ENCODE peak calls at places on chromosomes 12 and 14, in eight cellular contexts. I is HCT116, Q is GM12878, A is K562, R is Panc1, O is HepG2, V is upper lobe of left lung, F is GM23338. S is an unnamed sample.

GRCh38 chr12:81294325-81295190 is 216.7 kb downstream of the ACSS3 start:
- ATAC-seq in V (no peak), F (no peak), Q (peak; percentile 61), R (no peak), A (no peak), I (no peak), O (peak; percentile 32), S (no peak)

GRCh38 chr12:93019911-93020224 is 90.8 kb upstream of the EEA1 start:
- ATAC-seq in O (peak; percentile 1), Q (no peak), F (no peak), A (no peak), R (no peak), I (peak; percentile 22), V (peak; percentile 26), S (no peak)

GRCh38 chr14:101772770-101773169 is 11.3 kb downstream of the PPP2R5C start:
- ATAC-seq in R (no peak), F (no peak), Q (no peak), O (no peak), V (no peak), I (no peak), A (no peak), S (no peak)

GRCh38 chr14:81655423-81656314 is 122.0 kb upstream of the SEL1L start:
- ATAC-seq in V (peak; percentile 38), I (no peak), Q (peak; percentile 58), F (peak; percentile 69), O (peak; percentile 80), A (peak; percentile 79), R (no peak), S (no peak)

GRCh38 chr12:62882140-62882539 is 52.8 kb downstream of the PPM1H start:
- ATAC-seq in R (no peak), A (no peak), Q (no peak), O (no peak), V (no peak), F (no peak), I (no peak), S (no peak)

GRCh38 chr14:69772082-69773017 is 5.4 kb downstream of the SRSF5 start:
- ATAC-seq in R (no peak), A (peak; percentile 5), I (no peak), O (peak; percentile 34), V (no peak), F (no peak), Q (no peak), S (no peak)

GRCh38 chr12:49784756-49785409 is 43.3 kb downstream of the NCKAP5L start:
- ATAC-seq in Q (no peak), F (no peak), I (peak; percentile 25), V (no peak), A (peak; percentile 57), R (no peak), O (no peak), S (no peak)

GRCh38 chr14:26199599-26200370 is 398.0 kb downstream of the NOVA1 start:
- ATAC-seq in V (no peak), R (no peak), A (no peak), I (no peak), Q (no peak), F (no peak), O (no peak), S (no peak)

GRCh38 chr12:25982416-25982815 is 23.9 kb downstream of the RASSF8 start:
- ATAC-seq in Q (no peak), I (no peak), A (no peak), R (no peak), V (no peak), O (no peak), F (no peak), S (no peak)

GRCh38 chr14:32977913-32978312 is 39.2 kb downstream of the NPAS3 start:
- ATAC-seq in F (no peak), R (no peak), V (no peak), Q (no peak), I (no peak), O (no peak), A (no peak), S (no peak)

GRCh38 chr12:52022841-52023181 is 16.1 kb downstream of the TAMALIN start:
- ATAC-seq in R (peak; percentile 83), V (peak; percentile 0), Q (no peak), A (peak; percentile 45), F (peak; percentile 31), I (peak; percentile 70), O (peak; percentile 60), S (no peak)

GRCh38 chr14:73758392-73759182 is 44.4 kb upstream of the PNMA1 start:
- ATAC-seq in R (peak; percentile 36), V (peak; percentile 1), Q (peak; percentile 7), A (peak; percentile 54), F (peak; percentile 59), I (peak; percentile 66), O (peak; percentile 37), S (no peak)

GRCh38 chr12:7787574-7788315 is 1.5 kb upstream of the NANOG start:
- ATAC-seq in I (no peak), A (no peak), R (no peak), V (no peak), O (no peak), Q (no peak), F (peak; percentile 80), S (no peak)

GRCh38 chr12:116150001-116150400 is 127.5 kb downstream of the MED13L start:
- ATAC-seq in A (peak; percentile 38), Q (no peak), I (no peak), R (no peak), F (no peak), O (no peak), V (no peak), S (no peak)

GRCh38 chr12:27859648-27860047 is 79.6 kb upstream of the MANSC4 start:
- ATAC-seq in Q (no peak), R (no peak), A (peak; percentile 82), F (peak; percentile 39), V (no peak), O (no peak), I (no peak), S (no peak)

GRCh38 chr14:71181215-71182003 is 274.1 kb downstream of the PCNX1 start:
- ATAC-seq in I (no peak), A (no peak), V (no peak), Q (no peak), O (no peak), R (no peak), F (no peak), S (no peak)

GRCh38 chr12:8844665-8845064 is 22.2 kb downstream of the A2ML1 start:
- ATAC-seq in A (peak; percentile 60), F (no peak), I (no peak), O (peak; percentile 65), Q (no peak), R (no peak), V (peak; percentile 58), S (no peak)

GRCh38 chr14:96260341-96260821 is 4.4 kb downstream of the BDKRB1 start:
- ATAC-seq in V (peak; percentile 53), A (no peak), O (no peak), Q (no peak), R (no peak), F (no peak), I (no peak), S (peak; percentile 65)

GRCh38 chr12:96220902-96221301 is 26.7 kb downstream of the ELK3 start:
- ATAC-seq in F (no peak), R (no peak), A (no peak), Q (no peak), I (no peak), O (no peak), V (no peak), S (no peak)

GRCh38 chr12:114384746-114385145 is 21.2 kb downstream of the TBX5 start:
- ATAC-seq in F (no peak), A (no peak), O (no peak), I (no peak), V (no peak), R (no peak), Q (no peak), S (no peak)

DNA sequence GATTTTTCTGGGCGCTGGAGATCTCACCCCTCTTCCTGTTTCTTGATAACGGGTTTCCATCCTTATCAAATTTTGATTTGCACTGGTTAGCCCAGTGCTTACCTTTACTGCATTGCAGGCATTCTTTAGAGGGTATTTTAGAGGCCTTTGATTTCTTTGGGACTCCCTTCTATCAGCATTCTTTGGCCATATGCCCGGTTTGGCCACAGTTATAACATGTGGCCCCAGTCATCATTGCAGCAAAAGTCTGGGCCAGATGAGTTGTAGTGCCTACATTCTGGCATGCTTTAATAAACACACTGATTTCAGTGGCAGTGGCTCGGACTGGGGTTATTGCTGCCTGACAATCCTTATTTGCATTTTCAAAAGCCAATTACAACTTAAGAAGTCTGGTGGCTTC is 82.3 kb downstream of the KCNMB4 start:
- ATAC-seq in V (no peak), R (no peak), O (no peak), Q (no peak), A (no peak), I (no peak), F (no peak), S (no peak)
- TF ChIP-seq POLR2AphosphoS5 in V (no peak), R (no peak), O (no peak), Q (no peak), A (no peak), I (no peak), F (no peak), S (no peak)

DNA sequence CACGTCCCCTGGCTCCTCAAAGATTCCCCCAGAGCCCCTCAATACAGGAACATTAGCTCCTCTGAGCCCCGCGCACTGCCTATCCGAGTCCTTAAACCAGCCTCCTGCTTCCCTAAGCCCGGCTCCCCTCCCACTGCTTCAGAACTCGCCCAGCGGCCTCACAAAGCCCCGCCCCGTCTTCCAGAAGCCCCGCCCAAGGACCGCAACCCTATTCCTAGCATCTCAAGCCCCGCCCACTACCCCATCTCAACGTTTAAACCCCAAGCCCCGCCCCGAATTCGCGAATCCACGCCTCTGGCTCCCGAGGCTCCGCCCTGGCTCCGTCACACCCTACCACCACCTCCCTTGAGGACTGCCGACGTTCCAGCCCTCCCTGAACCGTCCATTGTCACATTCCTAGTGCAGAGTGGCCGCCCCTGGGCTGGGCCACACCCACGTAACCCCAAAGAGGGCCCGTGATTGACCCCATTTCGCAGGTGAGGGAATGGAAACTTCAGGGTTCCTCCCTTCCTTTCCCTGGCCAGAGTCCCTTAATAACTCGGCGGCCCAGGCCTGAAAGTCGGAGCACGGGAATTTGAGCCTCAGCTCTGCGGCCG is 646 bp upstream of the CORO1C start:
- ATAC-seq in V (peak; percentile 88), I (peak; percentile 77), Q (peak; percentile 72), A (peak; percentile 81), O (peak; percentile 82), R (peak; percentile 85), F (peak; percentile 78), S (peak; percentile 87)
- TF ChIP-seq POLR2AphosphoS5 in V (peak; percentile 85), I (peak; percentile 72), Q (no peak), A (peak; percentile 29), O (peak; percentile 84), R (peak; percentile 66), F (peak; percentile 60), S (peak; percentile 66)

DNA sequence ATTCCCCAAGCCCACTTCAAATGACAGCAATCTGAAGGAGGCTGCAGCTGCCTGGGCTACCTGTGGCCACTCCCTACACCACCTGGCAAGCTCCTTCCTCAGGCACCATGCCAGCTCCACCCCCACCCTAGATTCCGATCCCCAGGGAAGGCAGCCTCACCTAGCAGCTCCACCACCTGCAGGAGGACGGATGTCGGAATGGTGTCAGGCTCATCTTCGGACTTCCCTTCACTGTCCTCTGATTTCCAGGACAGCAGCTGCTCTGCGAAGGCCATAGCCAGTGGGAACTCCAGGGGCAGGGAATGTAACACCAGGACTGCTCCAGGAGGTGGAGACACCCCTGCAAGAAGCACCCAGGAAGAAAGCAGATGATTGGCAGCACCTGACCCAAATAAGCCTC is 65.3 kb downstream of the TRAFD1 start:
- ATAC-seq in F (peak; percentile 46), I (peak; percentile 83), V (no peak), Q (no peak), R (no peak), O (no peak), A (no peak), S (no peak)
- TF ChIP-seq POLR2AphosphoS5 in F (no peak), I (no peak), V (no peak), Q (no peak), R (no peak), O (no peak), A (no peak), S (no peak)

GRCh38 chr14:64656986-64657385 is 47.2 kb upstream of the PLEKHG3 start:
- ATAC-seq in Q (no peak), V (peak; percentile 74), A (no peak), O (no peak), I (no peak), R (no peak), F (no peak), S (peak; percentile 67)
- TF ChIP-seq POLR2AphosphoS5 in Q (no peak), V (no peak), A (no peak), O (no peak), I (no peak), R (no peak), F (no peak), S (peak; percentile 96)